ENCODE peak calls at places on chromosomes 2 and 18, in five cellular contexts. G, P, A, C and L are unnamed samples.

GRCh38 chr2:134774074-134774742 is 55.4 kb upstream of the TMEM163 start:
- DNase-seq in A (peak; percentile 4), C (no peak), G (peak; percentile 42), P (no peak), L (no peak)

GRCh38 chr18:7117390-7118355 is at the start of gene LAMA1:
- DNase-seq in P (no peak), G (no peak), A (peak; percentile 10), C (no peak), L (no peak)

GRCh38 chr2:200306969-200307811 is 697 bp downstream of the SPATS2L start:
- DNase-seq in A (no peak), C (peak; percentile 52), G (peak; percentile 37), P (no peak), L (peak; percentile 44)

GRCh38 chr2:163471947-163472346 is 263.9 kb downstream of the FIGN start:
- DNase-seq in P (no peak), G (peak; percentile 18), C (no peak), A (peak; percentile 3), L (no peak)

GRCh38 chr2:167103757-167104133 is 215.5 kb downstream of the XIRP2 start:
- DNase-seq in C (no peak), G (no peak), P (no peak), A (no peak), L (no peak)

GRCh38 chr18:71326826-71327225 is 1038.0 kb downstream of the SOCS6 start:
- DNase-seq in G (no peak), P (no peak), A (no peak), C (no peak), L (no peak)

GRCh38 chr2:116088246-116088645 is 1645.8 kb downstream of the DPP10 start:
- DNase-seq in C (no peak), G (no peak), P (no peak), A (no peak), L (no peak)

GRCh38 chr18:69257861-69258458 is 142.7 kb upstream of the DOK6 start:
- DNase-seq in G (peak; percentile 5), C (no peak), P (no peak), A (peak; percentile 69), L (no peak)

GRCh38 chr2:64400733-64401500 is 53.0 kb upstream of the LGALSL start:
- DNase-seq in P (no peak), C (peak; percentile 43), A (no peak), G (no peak), L (no peak)

GRCh38 chr2:227816507-227817274 is 3.0 kb downstream of the CCL20 start:
- DNase-seq in A (peak; percentile 27), G (no peak), P (no peak), C (no peak), L (no peak)

GRCh38 chr2:3618367-3618766 is 23.5 kb downstream of the COLEC11 start:
- DNase-seq in C (no peak), P (no peak), G (no peak), A (no peak), L (no peak)
- H3K9me3 ChIP-seq in C (no peaks in the 10 kb centered on the region), P (no peaks in the 10 kb centered on the region), G (no peaks in the 10 kb centered on the region), A (peaks cover 3% of the 10 kb centered on the region), L (no peaks in the 10 kb centered on the region)

GRCh38 chr2:240526521-240526920 is 31.3 kb downstream of the ANKMY1 start:
- DNase-seq in C (no peak), P (no peak), G (no peak), A (no peak), L (no peak)

GRCh38 chr2:240528406-240529040 is 29.3 kb downstream of the ANKMY1 start:
- DNase-seq in P (no peak), A (no peak), C (no peak), G (no peak), L (no peak)

GRCh38 chr2:240525802-240526201 is 32.0 kb downstream of the ANKMY1 start:
- DNase-seq in C (no peak), A (no peak), G (no peak), P (no peak), L (no peak)

GRCh38 chr2:240524963-240525718 is 32.6 kb downstream of the ANKMY1 start:
- DNase-seq in C (no peak), A (no peak), G (no peak), P (no peak), L (no peak)

GRCh38 chr2:240527153-240527750 is 30.5 kb downstream of the ANKMY1 start:
- DNase-seq in G (no peak), P (no peak), C (no peak), A (no peak), L (no peak)
- H3K9me3 ChIP-seq in G (peaks cover 5% of the 10 kb centered on the region), P (peaks cover 30% of the 10 kb centered on the region), C (peaks cover 25% of the 10 kb centered on the region), A (peaks cover 24% of the 10 kb centered on the region), L (peaks cover 44% of the 10 kb centered on the region)

DNA sequence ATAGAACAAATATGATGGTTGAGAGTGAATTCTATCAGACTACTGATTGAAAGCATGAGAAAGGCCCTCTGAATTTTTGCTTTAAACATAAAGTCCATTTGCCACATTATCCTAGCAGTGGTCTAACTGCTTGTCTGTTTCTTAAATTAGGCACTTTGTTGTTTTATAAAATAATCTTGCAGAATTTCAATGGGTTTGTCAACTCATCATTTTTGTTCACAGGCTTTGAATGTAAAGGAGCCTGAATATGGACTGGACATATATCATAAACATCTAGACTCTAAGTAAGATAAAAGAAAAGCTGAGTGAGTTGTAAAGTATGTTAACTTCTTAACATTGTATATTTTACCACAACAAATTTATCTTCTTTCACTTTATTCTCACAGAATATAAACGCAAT is 845.9 kb downstream of the SUCLG1 start:
- DNase-seq in G (no peak), P (no peak), C (no peak), A (no peak), L (no peak)
- H3K9me3 ChIP-seq in G (no peaks in the 10 kb centered on the region), P (peaks cover 32% of the 10 kb centered on the region), C (no peaks in the 10 kb centered on the region), A (no peaks in the 10 kb centered on the region), L (no peaks in the 10 kb centered on the region)

DNA sequence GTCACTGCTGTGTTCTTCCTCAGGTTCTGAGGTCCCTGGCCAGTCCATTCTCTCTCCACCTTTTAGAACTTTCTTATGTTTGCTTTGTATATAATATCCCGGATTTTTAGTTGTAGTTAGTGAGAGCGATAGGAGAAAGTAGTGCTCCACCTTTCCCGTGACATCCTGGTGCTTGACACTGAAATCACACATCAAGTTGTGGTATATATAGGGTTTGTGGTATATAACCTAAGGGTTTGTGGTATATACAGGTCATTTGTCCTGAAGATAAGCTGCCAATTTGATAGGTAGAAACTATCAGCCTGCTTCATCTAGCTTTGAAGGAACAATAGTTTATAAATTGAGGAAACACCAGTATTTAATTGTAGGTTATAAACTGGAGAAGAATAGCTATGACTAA is 13.1 kb downstream of the ZNF892 start:
- DNase-seq in G (no peak), C (no peak), P (no peak), A (no peak), L (no peak)
- H3K9me3 ChIP-seq in G (peaks cover 4% of the 10 kb centered on the region), C (peaks cover 88% of the 10 kb centered on the region), P (peaks cover 33% of the 10 kb centered on the region), A (peaks cover 50% of the 10 kb centered on the region), L (peaks cover 31% of the 10 kb centered on the region)